ENCODE peak calls at places on chromosomes 7 and 10, in nine cellular contexts. One of them, this sample, is unnamed.

GRCh38 chr7:111223802-111224253 is 132.9 kb downstream of the LRRN3 start:
- DNase-seq in Calu3: no peak
- DNase-seq in HFF-Myc: no peak
- DNase-seq in progenitor cell of endocrine pancreas: no peak
- DNase-seq in astrocyte of the cerebellum: no peak
- DNase-seq in pancreas: no peak
- DNase-seq in MCF 10A: no peak
- DNase-seq in activated CD8-positive, alpha-beta T cell treated with anti-CD3 and anti-CD28 coated beads for 36 hours: no peak
- DNase-seq in fibroblast of lung: no peak
- DNase-seq in this sample: no peak

GRCh38 chr7:158251061-158251965 is 336.3 kb downstream of the PTPRN2 start:
- DNase-seq in Calu3: no peak
- DNase-seq in HFF-Myc: no peak
- DNase-seq in progenitor cell of endocrine pancreas: no peak
- DNase-seq in astrocyte of the cerebellum: no peak
- DNase-seq in pancreas: no peak
- DNase-seq in MCF 10A: no peak
- DNase-seq in activated CD8-positive, alpha-beta T cell treated with anti-CD3 and anti-CD28 coated beads for 36 hours: no peak
- DNase-seq in fibroblast of lung: no peak
- DNase-seq in this sample: no peak

GRCh38 chr7:66185680-66186187 is 19.4 kb upstream of the TPST1 start:
- DNase-seq in Calu3: no peak
- DNase-seq in HFF-Myc: no peak
- DNase-seq in progenitor cell of endocrine pancreas: no peak
- DNase-seq in astrocyte of the cerebellum: no peak
- DNase-seq in pancreas: no peak
- DNase-seq in MCF 10A: no peak
- DNase-seq in activated CD8-positive, alpha-beta T cell treated with anti-CD3 and anti-CD28 coated beads for 36 hours: no peak
- DNase-seq in fibroblast of lung: no peak
- DNase-seq in this sample: no peak

GRCh38 chr10:43585981-43586738 is 11.7 kb upstream of the ZNF239 start:
- DNase-seq in Calu3: peak
- DNase-seq in HFF-Myc: no peak
- DNase-seq in progenitor cell of endocrine pancreas: no peak
- DNase-seq in astrocyte of the cerebellum: no peak
- DNase-seq in pancreas: no peak
- DNase-seq in MCF 10A: no peak
- DNase-seq in activated CD8-positive, alpha-beta T cell treated with anti-CD3 and anti-CD28 coated beads for 36 hours: no peak
- DNase-seq in fibroblast of lung: no peak
- DNase-seq in this sample: no peak

GRCh38 chr7:22671177-22671879 is 55.7 kb upstream of the IL6 start:
- DNase-seq in Calu3: no peak
- DNase-seq in HFF-Myc: no peak
- DNase-seq in progenitor cell of endocrine pancreas: no peak
- DNase-seq in astrocyte of the cerebellum: no peak
- DNase-seq in pancreas: no peak
- DNase-seq in MCF 10A: no peak
- DNase-seq in activated CD8-positive, alpha-beta T cell treated with anti-CD3 and anti-CD28 coated beads for 36 hours: no peak
- DNase-seq in fibroblast of lung: peak
- DNase-seq in this sample: no peak

GRCh38 chr7:124856299-124856888 is 73.2 kb downstream of the POT1 start:
- DNase-seq in Calu3: no peak
- DNase-seq in HFF-Myc: peak
- DNase-seq in progenitor cell of endocrine pancreas: no peak
- DNase-seq in astrocyte of the cerebellum: peak
- DNase-seq in pancreas: no peak
- DNase-seq in MCF 10A: peak
- DNase-seq in activated CD8-positive, alpha-beta T cell treated with anti-CD3 and anti-CD28 coated beads for 36 hours: no peak
- DNase-seq in fibroblast of lung: peak
- DNase-seq in this sample: peak

GRCh38 chr10:129852829-129853228 is 111.2 kb downstream of the EBF3 start:
- DNase-seq in Calu3: no peak
- DNase-seq in HFF-Myc: no peak
- DNase-seq in progenitor cell of endocrine pancreas: no peak
- DNase-seq in astrocyte of the cerebellum: no peak
- DNase-seq in pancreas: no peak
- DNase-seq in MCF 10A: no peak
- DNase-seq in activated CD8-positive, alpha-beta T cell treated with anti-CD3 and anti-CD28 coated beads for 36 hours: no peak
- DNase-seq in fibroblast of lung: no peak
- DNase-seq in this sample: no peak

GRCh38 chr7:151382079-151382885 is 27.6 kb downstream of the WDR86 start:
- DNase-seq in Calu3: no peak
- DNase-seq in HFF-Myc: no peak
- DNase-seq in progenitor cell of endocrine pancreas: no peak
- DNase-seq in astrocyte of the cerebellum: no peak
- DNase-seq in pancreas: no peak
- DNase-seq in MCF 10A: no peak
- DNase-seq in activated CD8-positive, alpha-beta T cell treated with anti-CD3 and anti-CD28 coated beads for 36 hours: peak
- DNase-seq in fibroblast of lung: no peak
- DNase-seq in this sample: no peak

GRCh38 chr7:156496491-156497264 is 143.9 kb upstream of the RNF32 start:
- DNase-seq in Calu3: no peak
- DNase-seq in HFF-Myc: no peak
- DNase-seq in progenitor cell of endocrine pancreas: no peak
- DNase-seq in astrocyte of the cerebellum: no peak
- DNase-seq in pancreas: no peak
- DNase-seq in MCF 10A: no peak
- DNase-seq in activated CD8-positive, alpha-beta T cell treated with anti-CD3 and anti-CD28 coated beads for 36 hours: no peak
- DNase-seq in fibroblast of lung: no peak
- DNase-seq in this sample: no peak

GRCh38 chr7:28347462-28347861 is 64.9 kb upstream of the CREB5 start:
- DNase-seq in Calu3: no peak
- DNase-seq in HFF-Myc: peak
- DNase-seq in progenitor cell of endocrine pancreas: no peak
- DNase-seq in astrocyte of the cerebellum: no peak
- DNase-seq in pancreas: no peak
- DNase-seq in MCF 10A: peak
- DNase-seq in activated CD8-positive, alpha-beta T cell treated with anti-CD3 and anti-CD28 coated beads for 36 hours: no peak
- DNase-seq in fibroblast of lung: peak
- DNase-seq in this sample: no peak

GRCh38 chr10:11782793-11783557 is 40.2 kb upstream of the PROSER2 start:
- DNase-seq in Calu3: peak
- DNase-seq in HFF-Myc: peak
- DNase-seq in progenitor cell of endocrine pancreas: no peak
- DNase-seq in astrocyte of the cerebellum: peak
- DNase-seq in pancreas: no peak
- DNase-seq in MCF 10A: peak
- DNase-seq in activated CD8-positive, alpha-beta T cell treated with anti-CD3 and anti-CD28 coated beads for 36 hours: peak
- DNase-seq in fibroblast of lung: peak
- DNase-seq in this sample: peak

GRCh38 chr10:62306663-62307062 is 38.0 kb upstream of the RTKN2 start:
- DNase-seq in Calu3: no peak
- DNase-seq in HFF-Myc: no peak
- DNase-seq in progenitor cell of endocrine pancreas: no peak
- DNase-seq in astrocyte of the cerebellum: no peak
- DNase-seq in pancreas: no peak
- DNase-seq in MCF 10A: no peak
- DNase-seq in activated CD8-positive, alpha-beta T cell treated with anti-CD3 and anti-CD28 coated beads for 36 hours: peak
- DNase-seq in fibroblast of lung: peak
- DNase-seq in this sample: no peak

GRCh38 chr10:75403144-75404022 is 1.8 kb upstream of the ZNF503 start:
- DNase-seq in Calu3: peak
- DNase-seq in HFF-Myc: no peak
- DNase-seq in progenitor cell of endocrine pancreas: peak
- DNase-seq in astrocyte of the cerebellum: no peak
- DNase-seq in pancreas: peak
- DNase-seq in MCF 10A: peak
- DNase-seq in activated CD8-positive, alpha-beta T cell treated with anti-CD3 and anti-CD28 coated beads for 36 hours: no peak
- DNase-seq in fibroblast of lung: peak
- DNase-seq in this sample: peak

GRCh38 chr7:30835396-30835915 is 64.2 kb downstream of the MINDY4 start:
- DNase-seq in Calu3: no peak
- DNase-seq in HFF-Myc: no peak
- DNase-seq in progenitor cell of endocrine pancreas: no peak
- DNase-seq in astrocyte of the cerebellum: no peak
- DNase-seq in pancreas: no peak
- DNase-seq in MCF 10A: no peak
- DNase-seq in activated CD8-positive, alpha-beta T cell treated with anti-CD3 and anti-CD28 coated beads for 36 hours: no peak
- DNase-seq in fibroblast of lung: no peak
- DNase-seq in this sample: no peak

GRCh38 chr7:111424768-111425167 is 137.5 kb downstream of the IMMP2L start:
- DNase-seq in Calu3: no peak
- DNase-seq in HFF-Myc: peak
- DNase-seq in progenitor cell of endocrine pancreas: no peak
- DNase-seq in astrocyte of the cerebellum: no peak
- DNase-seq in pancreas: no peak
- DNase-seq in MCF 10A: no peak
- DNase-seq in activated CD8-positive, alpha-beta T cell treated with anti-CD3 and anti-CD28 coated beads for 36 hours: no peak
- DNase-seq in fibroblast of lung: peak
- DNase-seq in this sample: no peak

GRCh38 chr10:72223743-72224101 is 7.6 kb upstream of the ASCC1 start:
- DNase-seq in Calu3: no peak
- DNase-seq in HFF-Myc: no peak
- DNase-seq in progenitor cell of endocrine pancreas: no peak
- DNase-seq in astrocyte of the cerebellum: no peak
- DNase-seq in pancreas: no peak
- DNase-seq in MCF 10A: no peak
- DNase-seq in activated CD8-positive, alpha-beta T cell treated with anti-CD3 and anti-CD28 coated beads for 36 hours: peak
- DNase-seq in fibroblast of lung: no peak
- DNase-seq in this sample: no peak

GRCh38 chr7:16432425-16432731 is 11.0 kb upstream of the CRPPA start:
- DNase-seq in Calu3: no peak
- DNase-seq in HFF-Myc: no peak
- DNase-seq in progenitor cell of endocrine pancreas: no peak
- DNase-seq in astrocyte of the cerebellum: no peak
- DNase-seq in pancreas: no peak
- DNase-seq in MCF 10A: no peak
- DNase-seq in activated CD8-positive, alpha-beta T cell treated with anti-CD3 and anti-CD28 coated beads for 36 hours: no peak
- DNase-seq in fibroblast of lung: no peak
- DNase-seq in this sample: no peak

GRCh38 chr7:46603780-46604725 is 683.0 kb upstream of the IGFBP3 start:
- DNase-seq in Calu3: no peak
- DNase-seq in HFF-Myc: no peak
- DNase-seq in progenitor cell of endocrine pancreas: no peak
- DNase-seq in astrocyte of the cerebellum: peak
- DNase-seq in pancreas: peak
- DNase-seq in MCF 10A: peak
- DNase-seq in activated CD8-positive, alpha-beta T cell treated with anti-CD3 and anti-CD28 coated beads for 36 hours: no peak
- DNase-seq in fibroblast of lung: peak
- DNase-seq in this sample: no peak

DNA sequence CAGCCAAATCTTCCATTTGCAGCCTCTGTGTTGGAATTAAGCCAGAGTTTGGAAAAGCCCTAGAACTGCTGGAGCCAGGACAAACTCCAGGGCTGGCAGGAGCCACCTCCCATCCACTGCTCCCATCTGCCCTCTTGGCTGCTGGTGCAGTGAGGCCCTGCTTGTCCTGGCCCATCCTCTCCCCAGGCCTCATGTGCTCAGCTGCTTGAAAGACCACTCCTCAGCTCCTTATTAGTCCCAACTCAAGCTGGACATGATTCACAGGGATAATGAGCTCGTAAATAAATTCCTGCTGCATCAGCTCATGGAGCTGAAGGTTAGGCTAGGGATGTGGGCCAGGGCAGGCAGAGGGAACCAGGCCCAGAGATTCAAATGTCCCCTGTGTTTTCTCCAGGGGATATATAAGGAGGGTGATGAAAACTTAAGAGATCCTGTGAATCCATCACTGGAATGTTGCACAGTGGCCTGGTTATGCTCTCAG is 282.8 kb downstream of the RPS24 start:
- DNase-seq in Calu3: no peak
- DNase-seq in HFF-Myc: peak
- DNase-seq in progenitor cell of endocrine pancreas: no peak
- DNase-seq in astrocyte of the cerebellum: no peak
- DNase-seq in pancreas: no peak
- DNase-seq in MCF 10A: no peak
- DNase-seq in activated CD8-positive, alpha-beta T cell treated with anti-CD3 and anti-CD28 coated beads for 36 hours: no peak
- DNase-seq in fibroblast of lung: peak
- DNase-seq in this sample: no peak
- TF ChIP-seq CTCF in Calu3: no peak
- TF ChIP-seq CTCF in HFF-Myc: no peak
- TF ChIP-seq CTCF in progenitor cell of endocrine pancreas: no peak
- TF ChIP-seq CTCF in astrocyte of the cerebellum: no peak
- TF ChIP-seq CTCF in pancreas: no peak
- TF ChIP-seq CTCF in MCF 10A: no peak
- TF ChIP-seq CTCF in activated CD8-positive, alpha-beta T cell treated with anti-CD3 and anti-CD28 coated beads for 36 hours: no peak
- TF ChIP-seq CTCF in fibroblast of lung: no peak
- TF ChIP-seq CTCF in this sample: no peak

GRCh38 chr10:102509387-102509786 is 5.6 kb downstream of the SUFU start:
- DNase-seq in Calu3: peak
- DNase-seq in HFF-Myc: no peak
- DNase-seq in progenitor cell of endocrine pancreas: no peak
- DNase-seq in astrocyte of the cerebellum: no peak
- DNase-seq in pancreas: no peak
- DNase-seq in MCF 10A: peak
- DNase-seq in activated CD8-positive, alpha-beta T cell treated with anti-CD3 and anti-CD28 coated beads for 36 hours: no peak
- DNase-seq in fibroblast of lung: peak
- DNase-seq in this sample: no peak
- TF ChIP-seq CTCF in Calu3: no peak
- TF ChIP-seq CTCF in HFF-Myc: no peak
- TF ChIP-seq CTCF in progenitor cell of endocrine pancreas: no peak
- TF ChIP-seq CTCF in astrocyte of the cerebellum: no peak
- TF ChIP-seq CTCF in pancreas: no peak
- TF ChIP-seq CTCF in MCF 10A: no peak
- TF ChIP-seq CTCF in activated CD8-positive, alpha-beta T cell treated with anti-CD3 and anti-CD28 coated beads for 36 hours: no peak
- TF ChIP-seq CTCF in fibroblast of lung: no peak
- TF ChIP-seq CTCF in this sample: no peak

GRCh38 chr7:140304071-140304799 is 94.1 kb downstream of the SLC37A3 start:
- DNase-seq in Calu3: no peak
- DNase-seq in HFF-Myc: peak
- DNase-seq in progenitor cell of endocrine pancreas: no peak
- DNase-seq in astrocyte of the cerebellum: peak
- DNase-seq in pancreas: no peak
- DNase-seq in MCF 10A: no peak
- DNase-seq in activated CD8-positive, alpha-beta T cell treated with anti-CD3 and anti-CD28 coated beads for 36 hours: peak
- DNase-seq in fibroblast of lung: peak
- DNase-seq in this sample: peak
- TF ChIP-seq CTCF in Calu3: no peak
- TF ChIP-seq CTCF in HFF-Myc: peak
- TF ChIP-seq CTCF in progenitor cell of endocrine pancreas: no peak
- TF ChIP-seq CTCF in astrocyte of the cerebellum: peak
- TF ChIP-seq CTCF in pancreas: no peak
- TF ChIP-seq CTCF in MCF 10A: no peak
- TF ChIP-seq CTCF in activated CD8-positive, alpha-beta T cell treated with anti-CD3 and anti-CD28 coated beads for 36 hours: peak
- TF ChIP-seq CTCF in fibroblast of lung: peak
- TF ChIP-seq CTCF in this sample: no peak

GRCh38 chr10:95988702-95989101 is 54.7 kb upstream of the CCNJ start:
- DNase-seq in Calu3: no peak
- DNase-seq in HFF-Myc: no peak
- DNase-seq in progenitor cell of endocrine pancreas: no peak
- DNase-seq in astrocyte of the cerebellum: no peak
- DNase-seq in pancreas: no peak
- DNase-seq in MCF 10A: no peak
- DNase-seq in activated CD8-positive, alpha-beta T cell treated with anti-CD3 and anti-CD28 coated beads for 36 hours: no peak
- DNase-seq in fibroblast of lung: no peak
- DNase-seq in this sample: no peak
- TF ChIP-seq CTCF in Calu3: no peak
- TF ChIP-seq CTCF in HFF-Myc: no peak
- TF ChIP-seq CTCF in progenitor cell of endocrine pancreas: no peak
- TF ChIP-seq CTCF in astrocyte of the cerebellum: no peak
- TF ChIP-seq CTCF in pancreas: no peak
- TF ChIP-seq CTCF in MCF 10A: no peak
- TF ChIP-seq CTCF in activated CD8-positive, alpha-beta T cell treated with anti-CD3 and anti-CD28 coated beads for 36 hours: no peak
- TF ChIP-seq CTCF in fibroblast of lung: no peak
- TF ChIP-seq CTCF in this sample: no peak

This sample was measured in GM13976.